ENCODE peak calls at places on chromosomes 12 and 14, in seven cellular contexts. P is lower leg skin, H is PC-3, Q is adrenal gland, B is tibial artery, O is thyroid gland, J is mucosa of descending colon. L is an unnamed sample.

GRCh38 chr14:101054671-101055070 is 151.1 kb upstream of the RTL1 start:
- DNase-seq in B (no peak), P (no peak), J (no peak), H (no peak), O (no peak), Q (no peak), L (no peak)

GRCh38 chr12:72790273-72790672 is 518.1 kb downstream of the TRHDE start:
- DNase-seq in H (peak), O (no peak), J (no peak), B (no peak), Q (no peak), P (no peak), L (no peak)

GRCh38 chr14:53621433-53621832 is 335.2 kb downstream of the BMP4 start:
- DNase-seq in O (no peak), H (no peak), Q (no peak), J (no peak), B (no peak), P (no peak), L (no peak)

GRCh38 chr12:91685917-91686316 is 459.7 kb downstream of the BTG1 start:
- DNase-seq in B (no peak), P (no peak), H (peak), O (no peak), J (no peak), Q (no peak), L (peak)

GRCh38 chr14:52131640-52132320 is 62.9 kb upstream of the NID2 start:
- DNase-seq in B (peak), P (peak), H (peak), O (peak), Q (peak), J (no peak), L (peak)

GRCh38 chr12:104494137-104494815 is 37.5 kb downstream of the CHST11 start:
- DNase-seq in O (no peak), B (peak), H (no peak), J (no peak), P (no peak), Q (no peak), L (peak)

GRCh38 chr12:15801770-15802393 is 12.7 kb upstream of the EPS8 start:
- DNase-seq in H (peak), P (no peak), O (no peak), B (no peak), Q (no peak), J (no peak), L (peak)

GRCh38 chr12:69042970-69043369 is 110.0 kb upstream of the CPM start:
- DNase-seq in Q (no peak), P (no peak), O (peak), B (no peak), J (no peak), H (no peak), L (no peak)

GRCh38 chr12:26318661-26319068 is 123.3 kb downstream of the SSPN start:
- DNase-seq in O (peak), Q (peak), J (peak), H (peak), P (peak), B (peak), L (peak)

GRCh38 chr12:50621435-50622304 is 116.9 kb downstream of the DIP2B start:
- DNase-seq in O (peak), H (no peak), Q (no peak), B (no peak), J (no peak), P (no peak), L (no peak)

GRCh38 chr14:50040401-50040775 is 76.0 kb downstream of the VCPKMT start:
- DNase-seq in J (no peak), P (no peak), O (no peak), B (no peak), H (peak), Q (no peak), L (no peak)

GRCh38 chr14:50955373-50956043 is 11.2 kb upstream of the PYGL start:
- DNase-seq in J (peak), H (peak), Q (peak), P (peak), O (no peak), B (peak), L (peak)

GRCh38 chr12:106135781-106136180 is 3.0 kb downstream of the NUAK1 start:
- DNase-seq in J (no peak), O (peak), P (no peak), B (no peak), H (peak), Q (no peak), L (no peak)

GRCh38 chr14:46063872-46064271 is 587.7 kb downstream of the RPL10L start:
- DNase-seq in B (no peak), Q (no peak), P (no peak), H (peak), J (no peak), O (no peak), L (no peak)

GRCh38 chr12:28550757-28551381 is 360.6 kb downstream of the CCDC91 start:
- DNase-seq in O (no peak), Q (no peak), P (no peak), J (no peak), H (peak), B (no peak), L (peak)

GRCh38 chr14:76772300-76773187 is 11.3 kb downstream of the VASH1 start:
- DNase-seq in J (no peak), Q (peak), B (peak), O (no peak), P (no peak), H (no peak), L (peak)

GRCh38 chr14:28412076-28412475 is 354.5 kb upstream of the FOXG1 start:
- DNase-seq in H (no peak), B (no peak), J (no peak), Q (no peak), P (no peak), O (no peak), L (no peak)

GRCh38 chr12:64730585-64730964 is 28.6 kb downstream of the GNS start:
- DNase-seq in J (no peak), H (no peak), B (no peak), P (no peak), Q (no peak), O (no peak), L (no peak)

GRCh38 chr12:98409543-98409942 is 105.8 kb upstream of the TMPO start:
- DNase-seq in H (no peak), Q (no peak), O (no peak), B (no peak), P (no peak), J (no peak), L (no peak)

GRCh38 chr12:96219700-96220206 is 25.6 kb downstream of the ELK3 start:
- DNase-seq in J (no peak), B (no peak), Q (no peak), P (no peak), O (peak), H (peak), L (peak)

GRCh38 chr14:23070262-23071129 is 13.2 kb upstream of the CDH24 start:
- DNase-seq in H (no peak), J (no peak), O (no peak), Q (no peak), B (no peak), P (no peak), L (peak)
- H3K4me3 ChIP-seq in H (peak), J (no peak), O (peak), Q (no peak), B (peak), P (no peak), L (peak)

DNA sequence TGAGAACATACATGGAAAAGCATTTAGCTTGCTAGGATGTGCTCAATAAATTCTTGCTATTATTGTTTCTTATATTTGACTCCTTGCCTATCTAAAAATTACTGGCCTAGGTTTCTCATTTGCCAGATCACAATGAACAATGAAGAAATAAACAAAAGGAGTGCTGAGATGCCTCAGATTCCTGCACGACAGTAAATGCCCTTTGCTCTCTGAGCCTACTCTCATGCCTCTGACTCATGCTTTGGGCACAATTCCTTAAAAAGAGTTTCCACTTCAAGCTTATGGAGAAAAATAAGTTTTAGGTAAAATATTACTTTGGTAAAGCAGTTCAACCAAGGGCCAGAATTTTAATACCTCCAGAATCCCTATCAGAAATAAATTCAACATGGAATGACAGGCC is 30.9 kb downstream of the GRIN2B start:
- DNase-seq in B (no peak), H (no peak), Q (no peak), P (no peak), J (no peak), O (no peak), L (no peak)
- TF ChIP-seq CTCF in B (no peak), H (no peak), Q (no peak), P (no peak), J (no peak), O (no peak), L (no peak)

GRCh38 chr12:78863482-78864427 is 819 bp upstream of the SYT1 start:
- DNase-seq in P (no peak), Q (peak), B (no peak), H (peak), J (peak), O (peak), L (peak)

GRCh38 chr12:78866518-78866917 is 1.9 kb downstream of the SYT1 start:
- DNase-seq in O (no peak), J (no peak), Q (no peak), B (no peak), H (no peak), P (no peak), L (no peak)

GRCh38 chr12:78864483-78865296 is at the start of gene SYT1:
- DNase-seq in Q (peak), O (peak), J (peak), H (peak), P (no peak), B (peak), L (peak)

GRCh38 chr12:78870539-78870938 is 6.0 kb downstream of the SYT1 start:
- DNase-seq in J (no peak), H (no peak), Q (no peak), B (no peak), O (no peak), P (no peak), L (no peak)

GRCh38 chr12:78865297-78865955 is 852 bp downstream of the SYT1 start:
- DNase-seq in J (no peak), B (no peak), Q (no peak), H (no peak), O (no peak), P (no peak), L (peak)
- H3K4me3 ChIP-seq in J (no peak), B (no peak), Q (no peak), H (peak), O (no peak), P (no peak), L (peak)

GRCh38 chr14:67763158-67763822 is 53.1 kb downstream of the ZFYVE26 start:
- DNase-seq in Q (no peak), P (no peak), H (peak), B (no peak), O (no peak), J (no peak), L (no peak)
- TF ChIP-seq CTCF in Q (no peak), P (no peak), H (no peak), B (no peak), O (no peak), J (no peak), L (no peak)

GRCh38 chr12:93378373-93379310 is 917 bp downstream of the NUDT4 start:
- DNase-seq in H (peak), O (peak), P (peak), Q (peak), B (peak), J (peak), L (peak)

GRCh38 chr12:93377252-93377542 is 528 bp upstream of the NUDT4 start:
- DNase-seq in J (no peak), Q (no peak), P (no peak), H (no peak), O (no peak), B (no peak), L (no peak)

GRCh38 chr12:93380480-93381121 is 2.9 kb downstream of the NUDT4 start:
- DNase-seq in H (peak), J (no peak), O (no peak), B (no peak), P (no peak), Q (no peak), L (peak)

GRCh38 chr12:93379432-93380308 is 1.9 kb downstream of the NUDT4 start:
- DNase-seq in P (no peak), B (no peak), Q (no peak), H (peak), J (no peak), O (no peak), L (no peak)

GRCh38 chr12:93381183-93381975 is 3.7 kb downstream of the NUDT4 start:
- DNase-seq in O (no peak), H (no peak), J (no peak), P (no peak), Q (no peak), B (no peak), L (no peak)
- H3K4me3 ChIP-seq in O (peak), H (peak), J (no peak), P (no peak), Q (peak), B (peak), L (peak)

GRCh38 chr12:24767016-24767415 is 181.9 kb downstream of the BCAT1 start:
- DNase-seq in O (no peak), H (no peak), B (no peak), P (no peak), J (no peak), Q (no peak), L (no peak)
- TF ChIP-seq CTCF in O (no peak), H (no peak), B (no peak), P (no peak), J (no peak), Q (no peak), L (no peak)

GRCh38 chr12:51922762-51923505 is 15.6 kb downstream of the ACVRL1 start:
- DNase-seq in O (peak), J (no peak), B (peak), H (peak), P (peak), Q (peak), L (peak)
- H3K4me3 ChIP-seq in O (no peak), J (no peak), B (no peak), H (no peak), P (no peak), Q (no peak), L (no peak)

GRCh38 chr14:65359503-65359902 is 53.0 kb upstream of the FUT8 start:
- DNase-seq in B (no peak), P (no peak), O (no peak), H (peak), Q (no peak), J (no peak), L (no peak)
- TF ChIP-seq CTCF in B (no peak), P (no peak), O (no peak), H (peak), Q (no peak), J (no peak), L (no peak)